ENCODE peak calls at places on chromosomes 2 and 18, in five cellular contexts. C, E, R, W and U are unnamed samples.

GRCh38 chr2:85811173-85811849 is 57.5 kb downstream of the ATOH8 start:
- DNase-seq in E (no peak), W (no peak), C (no peak), R (no peak), U (no peak)

GRCh38 chr2:48934807-48935206 is 179.3 kb upstream of the LHCGR start:
- DNase-seq in R (no peak), W (no peak), C (no peak), E (no peak), U (no peak)

GRCh38 chr2:26164641-26165211 is 8.2 kb upstream of the GAREM2 start:
- DNase-seq in C (no peak), E (no peak), R (no peak), W (no peak), U (no peak)

GRCh38 chr2:169422120-169422519 is 57.2 kb upstream of the BBS5 start:
- DNase-seq in R (no peak), W (no peak), E (no peak), C (no peak), U (no peak)

GRCh38 chr2:26011990-26012856 is 21.7 kb upstream of the RAB10 start:
- DNase-seq in C (peak), E (no peak), R (peak), W (peak), U (peak)

GRCh38 chr2:186572705-186573104 is 17.2 kb upstream of the ITGAV start:
- DNase-seq in C (no peak), W (no peak), E (no peak), R (no peak), U (no peak)

GRCh38 chr2:241229563-241230401 is 41.3 kb downstream of the ANO7 start:
- DNase-seq in E (no peak), W (no peak), C (no peak), R (no peak), U (no peak)

GRCh38 chr2:6975988-6976387 is 58.8 kb downstream of the RNF144A start:
- DNase-seq in R (no peak), C (no peak), W (no peak), E (no peak), U (peak)

GRCh38 chr2:193476171-193476800 is 1281.6 kb upstream of the TMEFF2 start:
- DNase-seq in C (no peak), E (no peak), W (no peak), R (no peak), U (no peak)

GRCh38 chr2:56515399-56515798 is 331.6 kb downstream of the CCDC85A start:
- DNase-seq in C (no peak), W (no peak), R (no peak), E (no peak), U (no peak)

GRCh38 chr2:148957023-148957422 is 81.5 kb upstream of the LYPD6B start:
- DNase-seq in W (no peak), C (no peak), E (no peak), R (no peak), U (no peak)

GRCh38 chr2:42493468-42493884 is 306 bp downstream of the KCNG3 start:
- DNase-seq in E (no peak), W (no peak), R (no peak), C (no peak), U (no peak)

GRCh38 chr2:70766357-70767093 is 1.5 kb downstream of the ADD2 start:
- DNase-seq in R (no peak), E (peak), C (no peak), W (no peak), U (no peak)

GRCh38 chr2:69061518-69061917 is 48.5 kb downstream of the ANTXR1 start:
- DNase-seq in W (no peak), C (no peak), R (no peak), E (no peak), U (no peak)

GRCh38 chr2:56483081-56483480 is 299.3 kb downstream of the CCDC85A start:
- DNase-seq in R (no peak), E (no peak), W (no peak), C (no peak), U (no peak)

GRCh38 chr18:22778996-22779395 is 154.1 kb upstream of the RBBP8 start:
- DNase-seq in W (no peak), C (no peak), R (no peak), E (no peak), U (no peak)

GRCh38 chr18:69158949-69159348 is 241.7 kb upstream of the DOK6 start:
- DNase-seq in E (no peak), C (no peak), W (no peak), R (no peak), U (no peak)

GRCh38 chr2:241636182-241636982 is 576 bp downstream of the THAP4 start:
- DNase-seq in W (peak), C (peak), E (no peak), R (no peak), U (peak)

GRCh38 chr2:45505138-45505537 is 105.9 kb downstream of the SRBD1 start:
- DNase-seq in W (no peak), R (no peak), E (no peak), C (no peak), U (no peak)

GRCh38 chr2:20543579-20543887 is 96.7 kb downstream of the RHOB start:
- DNase-seq in E (no peak), C (no peak), W (no peak), R (peak), U (no peak)

GRCh38 chr2:216949685-216950397 is 90.0 kb upstream of the TNP1 start:
- DNase-seq in E (no peak), W (no peak), C (no peak), R (no peak), U (peak)

GRCh38 chr2:120861576-120862191 is 126.0 kb downstream of the GLI2 start:
- DNase-seq in E (no peak), W (no peak), R (no peak), C (no peak), U (no peak)

GRCh38 chr2:1816414-1816911 is 72.1 kb upstream of the PXDN start:
- DNase-seq in W (no peak), R (peak), C (no peak), E (no peak), U (no peak)

GRCh38 chr2:219159771-219160185 is 837 bp downstream of the NHEJ1 start:
- DNase-seq in C (peak), E (no peak), W (no peak), R (no peak), U (no peak)

GRCh38 chr2:36667931-36668330 is 28.6 kb upstream of the VIT start:
- DNase-seq in R (no peak), W (no peak), E (peak), C (no peak), U (no peak)

GRCh38 chr2:24542269-24542872 is 51.3 kb downstream of the NCOA1 start:
- DNase-seq in E (no peak), R (no peak), W (no peak), C (no peak), U (no peak)

GRCh38 chr2:220966636-220967035 is 605.5 kb downstream of the EPHA4 start:
- DNase-seq in W (no peak), E (no peak), R (no peak), C (peak), U (no peak)

GRCh38 chr2:31945572-31945935 is 65.3 kb downstream of the MEMO1 start:
- DNase-seq in E (no peak), R (no peak), C (no peak), W (no peak), U (no peak)

GRCh38 chr2:155675920-155676319 is 656.6 kb downstream of the NR4A2 start:
- DNase-seq in W (no peak), R (no peak), C (no peak), E (no peak), U (no peak)

GRCh38 chr18:56381151-56381550 is 257.2 kb downstream of the TXNL1 start:
- DNase-seq in R (no peak), C (no peak), W (no peak), E (no peak), U (no peak)

GRCh38 chr2:172888704-172889103 is 153.1 kb downstream of the RAPGEF4 start:
- DNase-seq in C (no peak), W (no peak), E (no peak), R (no peak), U (no peak)

GRCh38 chr2:216181351-216181750 is 72.2 kb downstream of the XRCC5 start:
- DNase-seq in C (no peak), R (no peak), W (no peak), E (no peak), U (no peak)

GRCh38 chr2:181648478-181649155 is 8.3 kb downstream of the CERKL start:
- DNase-seq in C (no peak), R (no peak), W (no peak), E (no peak), U (no peak)

GRCh38 chr18:50189160-50189559 is 5.8 kb downstream of the MYO5B start:
- DNase-seq in C (no peak), W (no peak), E (no peak), R (no peak), U (no peak)

GRCh38 chr2:240793313-240794177 is 26.5 kb downstream of the KIF1A start:
- DNase-seq in C (no peak), R (no peak), E (no peak), W (no peak), U (no peak)

GRCh38 chr18:76660571-76661192 is 161.7 kb upstream of the ZNF236 start:
- DNase-seq in W (no peak), C (no peak), E (no peak), R (no peak), U (no peak)